ENCODE peak calls at places on chromosomes 5 and 9, in eight cellular contexts. W, Q, I, E, X, V, D and B are unnamed samples.

GRCh38 chr5:83553000-83553486 is 81.5 kb downstream of the VCAN start:
- DNase-seq in X (no peak), V (no peak), D (no peak), Q (no peak), W (no peak), I (no peak), E (no peak), B (peak)

GRCh38 chr9:108688051-108688450 is 167.7 kb downstream of the ACTL7B start:
- DNase-seq in E (no peak), W (no peak), Q (no peak), X (no peak), D (no peak), V (peak), I (no peak), B (no peak)

GRCh38 chr9:37144762-37145161 is 24.4 kb downstream of the ZCCHC7 start:
- DNase-seq in I (no peak), Q (no peak), X (no peak), V (no peak), W (no peak), D (no peak), E (no peak), B (no peak)

GRCh38 chr9:93058357-93059096 is at the start of gene SUSD3:
- DNase-seq in I (peak), X (peak), D (no peak), W (peak), E (peak), V (no peak), Q (peak), B (peak)

GRCh38 chr5:114434396-114435219 is 72.7 kb downstream of the KCNN2 start:
- DNase-seq in I (no peak), W (no peak), D (no peak), E (no peak), X (no peak), V (no peak), Q (no peak), B (no peak)

GRCh38 chr5:138953370-138954256 is 78.5 kb upstream of the LRRTM2 start:
- DNase-seq in Q (peak), V (no peak), I (peak), D (peak), E (peak), X (no peak), W (peak), B (peak)

GRCh38 chr5:14749579-14750091 is 85.1 kb downstream of the OTULIN start:
- DNase-seq in Q (no peak), X (no peak), D (no peak), E (no peak), I (no peak), V (no peak), W (no peak), B (no peak)

GRCh38 chr9:109312783-109313182 is 8.1 kb downstream of the EPB41L4B start:
- DNase-seq in Q (no peak), E (no peak), X (no peak), I (no peak), W (no peak), V (no peak), D (no peak), B (no peak)

GRCh38 chr9:88280816-88281382 is 107.3 kb upstream of the SPIN1 start:
- DNase-seq in I (no peak), D (no peak), W (peak), E (no peak), Q (no peak), X (peak), V (no peak), B (no peak)
- TF ChIP-seq CTCF in I (no peak), D (no peak), W (no peak), E (no peak), Q (no peak), X (peak), V (no peak), B (no peak)

DNA sequence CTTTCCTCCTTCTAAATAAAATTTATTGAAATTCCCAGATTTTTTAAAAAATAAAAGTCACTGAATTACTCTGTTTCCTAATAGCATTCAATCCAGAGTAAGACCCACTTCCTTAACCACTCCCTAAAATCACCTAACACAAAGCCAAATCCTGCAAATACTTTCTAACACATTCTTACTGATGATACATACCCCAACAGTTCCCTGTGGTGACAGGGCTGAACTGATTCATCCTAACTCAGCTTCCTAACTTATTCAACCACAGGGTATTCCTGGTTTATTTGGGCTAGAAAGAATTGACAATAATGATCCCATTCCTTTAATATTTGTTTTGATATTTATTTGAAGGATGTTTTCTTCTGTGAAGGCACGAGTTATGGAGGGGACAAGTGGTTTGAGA is 40.7 kb upstream of the ZNF300 start:
- DNase-seq in D (no peak), X (no peak), Q (no peak), W (no peak), V (no peak), I (no peak), E (no peak), B (no peak)
- H3K4me3 ChIP-seq in D (no peak), X (no peak), Q (peak), W (no peak), V (peak), I (no peak), E (peak), B (peak)

DNA sequence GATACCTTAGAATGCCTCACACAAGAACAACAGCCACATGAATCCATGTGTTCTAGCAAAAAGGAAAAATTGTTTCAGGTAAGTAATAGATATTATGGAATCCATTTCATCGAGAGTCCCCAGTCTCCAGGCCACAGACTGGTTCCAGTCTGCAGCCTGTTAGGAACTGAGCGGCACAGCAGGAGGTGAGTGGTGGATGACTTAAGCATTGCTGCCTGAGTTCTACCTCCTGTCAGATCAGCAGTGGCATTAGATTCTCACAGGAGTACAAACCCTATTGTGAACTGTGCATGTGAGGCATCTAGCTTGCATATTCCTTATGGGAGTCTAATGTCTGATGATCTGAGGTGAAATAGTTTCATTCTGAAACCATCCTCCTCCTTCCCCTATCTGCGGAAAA is 207.0 kb downstream of the CSNK1G3 start:
- DNase-seq in V (no peak), E (no peak), I (no peak), W (no peak), D (no peak), X (no peak), Q (no peak), B (no peak)
- TF ChIP-seq EP300 in V (no peak), E (no peak), I (no peak), W (no peak), D (no peak), X (no peak), Q (no peak), B (no peak)

DNA sequence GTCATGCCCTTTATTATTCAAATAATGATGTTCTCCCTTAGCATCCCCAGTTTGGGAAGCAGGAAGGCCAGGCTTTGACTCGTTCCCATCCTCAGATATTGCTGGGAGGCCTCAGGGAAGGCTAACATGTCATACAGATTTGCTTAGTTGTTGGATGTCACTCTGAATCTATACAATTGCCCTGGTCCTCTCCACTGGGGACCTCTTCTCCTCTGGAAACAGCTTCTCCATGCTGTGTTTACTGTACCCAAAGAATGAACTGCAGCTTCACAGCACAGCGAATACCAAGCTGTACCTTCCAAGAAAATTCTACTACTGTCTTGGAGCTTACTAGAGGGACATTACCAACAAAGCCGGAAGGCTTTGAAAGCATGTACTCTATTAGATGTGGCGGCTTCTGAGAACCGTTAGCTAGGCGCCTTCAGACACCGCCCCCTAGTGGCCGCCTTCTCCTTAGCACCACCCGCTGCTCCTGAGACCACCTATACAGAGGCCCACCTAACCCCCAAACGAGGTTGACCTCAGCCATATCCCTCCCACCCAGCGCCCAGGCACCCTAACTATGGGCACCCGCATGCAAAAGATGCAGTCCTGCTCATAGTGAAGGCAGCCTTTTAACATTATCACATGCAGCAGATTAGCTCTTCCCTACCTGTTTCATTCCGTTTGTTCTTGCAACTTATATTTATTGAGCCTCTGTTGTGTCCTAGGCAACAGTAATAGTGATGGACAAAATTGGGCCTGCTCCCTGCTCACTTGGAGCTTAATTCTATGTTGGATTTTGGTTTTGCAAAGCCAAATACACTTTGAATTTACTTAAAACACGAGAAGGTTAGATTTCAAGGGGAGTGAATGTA is 34.9 kb upstream of the FOXI1 start:
- DNase-seq in D (no peak), Q (no peak), V (no peak), I (no peak), E (no peak), W (peak), X (peak), B (peak)
- TF ChIP-seq CTCF in D (no peak), Q (peak), V (no peak), I (no peak), E (peak), W (peak), X (peak), B (no peak)

DNA sequence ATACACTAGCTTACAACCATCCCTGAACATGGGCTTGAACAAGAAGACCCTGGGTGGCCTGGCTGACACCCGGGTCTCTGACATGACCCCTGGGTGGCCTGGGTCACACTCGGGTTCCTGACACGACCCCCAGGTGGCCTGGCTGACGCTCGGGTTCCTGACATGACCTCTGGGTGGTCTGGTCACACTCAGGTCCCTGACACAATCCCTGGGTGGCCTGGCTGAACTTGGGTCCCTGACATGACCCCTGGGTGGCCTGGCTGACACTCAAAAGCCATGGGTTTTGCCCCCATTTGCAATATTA is 38.0 kb downstream of the PRRT1B start:
- DNase-seq in X (no peak), D (no peak), Q (no peak), W (no peak), E (no peak), I (no peak), V (no peak), B (no peak)
- H3K4me3 ChIP-seq in X (no peak), D (no peak), Q (no peak), W (no peak), E (no peak), I (no peak), V (no peak), B (no peak)

GRCh38 chr9:73845954-73846690 is 651.0 kb upstream of the RORB start:
- DNase-seq in X (no peak), Q (no peak), W (no peak), I (no peak), D (no peak), E (no peak), V (no peak), B (no peak)

GRCh38 chr9:73845539-73845938 is 651.6 kb upstream of the RORB start:
- DNase-seq in Q (no peak), D (no peak), W (no peak), X (no peak), E (no peak), V (no peak), I (no peak), B (no peak)

GRCh38 chr9:73847536-73847935 is 649.6 kb upstream of the RORB start:
- DNase-seq in D (no peak), Q (no peak), W (no peak), X (no peak), I (no peak), V (no peak), E (no peak), B (no peak)
- TF ChIP-seq EP300 in D (no peak), Q (no peak), W (no peak), X (peak), I (no peak), V (no peak), E (no peak), B (no peak)

GRCh38 chr5:80408976-80409926 is 1.4 kb downstream of the ZFYVE16 start:
- DNase-seq in V (no peak), D (no peak), Q (no peak), X (no peak), E (no peak), W (peak), I (no peak), B (no peak)

GRCh38 chr5:80407735-80408474 is at the start of gene ZFYVE16:
- DNase-seq in E (peak), W (peak), Q (peak), D (peak), V (peak), X (peak), I (peak), B (peak)

GRCh38 chr5:80411589-80412219 is 3.8 kb downstream of the ZFYVE16 start:
- DNase-seq in D (no peak), E (no peak), X (no peak), I (no peak), Q (no peak), W (no peak), V (no peak), B (no peak)

GRCh38 chr5:80406980-80407734 is 707 bp upstream of the ZFYVE16 start:
- DNase-seq in E (peak), V (no peak), W (no peak), I (no peak), X (no peak), D (no peak), Q (peak), B (peak)

GRCh38 chr5:80408475-80408875 is 611 bp downstream of the ZFYVE16 start:
- DNase-seq in X (no peak), W (peak), D (no peak), Q (peak), E (no peak), I (peak), V (no peak), B (peak)
- TF ChIP-seq CTCF in X (no peak), W (no peak), D (peak), Q (peak), E (peak), I (no peak), V (no peak), B (no peak)

GRCh38 chr9:135400496-135400895 is 79.1 kb upstream of the PPP1R26 start:
- DNase-seq in Q (no peak), D (no peak), W (no peak), E (no peak), V (no peak), X (no peak), I (no peak), B (no peak)

GRCh38 chr9:135401218-135401617 is 78.4 kb upstream of the PPP1R26 start:
- DNase-seq in X (no peak), V (no peak), E (peak), D (no peak), I (no peak), W (no peak), Q (no peak), B (no peak)

GRCh38 chr9:135402048-135402738 is 77.4 kb upstream of the PPP1R26 start:
- DNase-seq in Q (no peak), V (no peak), E (peak), I (no peak), D (no peak), X (no peak), W (no peak), B (no peak)

GRCh38 chr9:135397142-135397541 is 82.4 kb upstream of the PPP1R26 start:
- DNase-seq in D (no peak), Q (no peak), X (no peak), E (peak), V (no peak), W (no peak), I (no peak), B (no peak)

GRCh38 chr9:135399000-135399649 is 80.5 kb upstream of the PPP1R26 start:
- DNase-seq in E (peak), D (no peak), X (no peak), I (no peak), Q (no peak), W (no peak), V (no peak), B (no peak)
- H3K4me3 ChIP-seq in E (no peak), D (no peak), X (no peak), I (no peak), Q (no peak), W (no peak), V (no peak), B (no peak)